ENCODE peak calls at places on chromosomes 3 and 15, in eight cellular contexts. K is astrocyte of the spinal cord; C is NCI-H446 treated with DMSO at 0.1 percent for 48 hours; N is CD8-positive, alpha-beta T cell; B is fibroblast of villous mesenchyme; S is activated CD4-positive, alpha-beta T cell treated with anti-CD3 and anti-CD28 coated beads, Interleukin-2, amount 50 U/mL, for 24 hours; U is mesendoderm; P is ACHN. Y is an unnamed sample.

GRCh38 chr15:66569461-66570137 is 3.8 kb upstream of the LCTL start:
- DNase-seq in K (no peak), C (no peak), N (no peak), B (no peak), S (no peak), U (no peak), P (no peak), Y (no peak)

GRCh38 chr3:66675383-66675782 is 174.6 kb upstream of the LRIG1 start:
- DNase-seq in K (no peak), C (no peak), N (no peak), B (peak; percentile 77), S (no peak), U (no peak), P (no peak), Y (no peak)

GRCh38 chr3:161035711-161036110 is 69.4 kb downstream of the B3GALNT1 start:
- DNase-seq in K (peak; percentile 82), C (no peak), N (no peak), B (peak; percentile 4), S (no peak), U (no peak), P (no peak), Y (no peak)

GRCh38 chr3:191246628-191247027 is 47.6 kb downstream of the OSTN start:
- DNase-seq in K (peak; percentile 75), C (no peak), N (no peak), B (peak; percentile 85), S (no peak), U (peak; percentile 77), P (peak; percentile 18), Y (no peak)

GRCh38 chr3:129651316-129652202 is 45.1 kb upstream of the PLXND1 start:
- DNase-seq in K (peak; percentile 89), C (peak; percentile 85), N (no peak), B (peak; percentile 82), S (no peak), U (peak; percentile 79), P (peak; percentile 70), Y (no peak)

GRCh38 chr3:133887951-133888703 is 7.6 kb downstream of the RAB6B start:
- DNase-seq in K (no peak), C (no peak), N (no peak), B (no peak), S (no peak), U (no peak), P (no peak), Y (no peak)

GRCh38 chr3:115341208-115341607 is 194.1 kb upstream of the ZBTB20 start:
- DNase-seq in K (peak; percentile 72), C (peak; percentile 11), N (no peak), B (peak; percentile 46), S (no peak), U (no peak), P (peak; percentile 38), Y (no peak)

GRCh38 chr3:134374791-134375541 is 719 bp upstream of the AMOTL2 start:
- DNase-seq in K (no peak), C (no peak), N (no peak), B (no peak), S (no peak), U (peak; percentile 99), P (peak; percentile 57), Y (no peak)

GRCh38 chr3:107861904-107862303 is 228.9 kb downstream of the CD47 start:
- DNase-seq in K (no peak), C (no peak), N (no peak), B (no peak), S (no peak), U (no peak), P (no peak), Y (no peak)

GRCh38 chr3:141414800-141415462 is 46.6 kb downstream of the ZBTB38 start:
- DNase-seq in K (peak; percentile 80), C (no peak), N (no peak), B (peak; percentile 70), S (no peak), U (no peak), P (no peak), Y (no peak)

GRCh38 chr15:57550640-57551039 is 41.1 kb upstream of the MYZAP start:
- DNase-seq in K (no peak), C (no peak), N (no peak), B (no peak), S (no peak), U (peak; percentile 35), P (no peak), Y (no peak)

GRCh38 chr3:157746391-157746790 is 243.2 kb upstream of the VEPH1 start:
- DNase-seq in K (no peak), C (no peak), N (no peak), B (no peak), S (no peak), U (no peak), P (no peak), Y (no peak)

GRCh38 chr15:83837946-83838571 is 184.1 kb downstream of the ADAMTSL3 start:
- DNase-seq in K (no peak), C (peak; percentile 10), N (no peak), B (no peak), S (no peak), U (peak; percentile 67), P (peak; percentile 69), Y (no peak)

GRCh38 chr3:117408811-117409210 is 699.2 kb downstream of the TUSC7 start:
- DNase-seq in K (peak; percentile 4), C (no peak), N (no peak), B (no peak), S (no peak), U (no peak), P (no peak), Y (no peak)

GRCh38 chr3:8709801-8710524 is 23.6 kb upstream of the CAV3 start:
- DNase-seq in K (no peak), C (no peak), N (no peak), B (no peak), S (no peak), U (no peak), P (no peak), Y (no peak)

GRCh38 chr3:24365168-24365567 is 129.5 kb downstream of the THRB start:
- DNase-seq in K (peak; percentile 84), C (peak; percentile 52), N (no peak), B (peak; percentile 76), S (no peak), U (no peak), P (peak; percentile 78), Y (no peak)